ENCODE peak calls at places on chromosomes 6 and 20, in six cellular contexts. One of them, this sample, is unnamed.

GRCh38 chr6:72873438-72873837 is 251.6 kb downstream of the KCNQ5 start:
- DNase-seq in mucosa of gallbladder: no peak
- DNase-seq in caudate nucleus: no peak
- DNase-seq in effector memory CD4-positive, alpha-beta T cell: no peak
- DNase-seq in spleen: no peak
- DNase-seq in HEK293T: no peak
- DNase-seq in this sample: no peak

GRCh38 chr20:23248524-23248923 is 102.1 kb upstream of the NXT1 start:
- DNase-seq in HEK293T: no peak
- DNase-seq in mucosa of gallbladder: no peak
- DNase-seq in effector memory CD4-positive, alpha-beta T cell: no peak
- DNase-seq in spleen: no peak
- DNase-seq in caudate nucleus: no peak
- DNase-seq in this sample: no peak

GRCh38 chr6:133707456-133707855 is 181.5 kb upstream of the TCF21 start:
- DNase-seq in effector memory CD4-positive, alpha-beta T cell: no peak
- DNase-seq in caudate nucleus: no peak
- DNase-seq in mucosa of gallbladder: no peak
- DNase-seq in spleen: no peak
- DNase-seq in HEK293T: no peak
- DNase-seq in this sample: no peak

GRCh38 chr6:125952764-125953501 is 3.6 kb upstream of the HINT3 start:
- DNase-seq in effector memory CD4-positive, alpha-beta T cell: no peak
- DNase-seq in mucosa of gallbladder: no peak
- DNase-seq in spleen: peak; percentile 71
- DNase-seq in caudate nucleus: no peak
- DNase-seq in HEK293T: no peak
- DNase-seq in this sample: peak; percentile 25

GRCh38 chr6:4768815-4769214 is 7.4 kb upstream of the CDYL start:
- DNase-seq in effector memory CD4-positive, alpha-beta T cell: no peak
- DNase-seq in caudate nucleus: no peak
- DNase-seq in HEK293T: no peak
- DNase-seq in mucosa of gallbladder: no peak
- DNase-seq in spleen: no peak
- DNase-seq in this sample: no peak

GRCh38 chr6:169169375-169169774 is 84.3 kb downstream of the THBS2 start:
- DNase-seq in spleen: no peak
- DNase-seq in HEK293T: no peak
- DNase-seq in mucosa of gallbladder: no peak
- DNase-seq in effector memory CD4-positive, alpha-beta T cell: no peak
- DNase-seq in caudate nucleus: no peak
- DNase-seq in this sample: no peak

GRCh38 chr6:69894578-69895347 is 28.4 kb downstream of the COL19A1 start:
- DNase-seq in HEK293T: no peak
- DNase-seq in spleen: no peak
- DNase-seq in caudate nucleus: no peak
- DNase-seq in mucosa of gallbladder: no peak
- DNase-seq in effector memory CD4-positive, alpha-beta T cell: no peak
- DNase-seq in this sample: no peak

GRCh38 chr6:154410619-154411044 is 54.0 kb upstream of the IPCEF1 start:
- DNase-seq in caudate nucleus: no peak
- DNase-seq in HEK293T: peak; percentile 59
- DNase-seq in spleen: no peak
- DNase-seq in effector memory CD4-positive, alpha-beta T cell: no peak
- DNase-seq in mucosa of gallbladder: peak; percentile 52
- DNase-seq in this sample: peak; percentile 68

GRCh38 chr6:5053038-5053437 is 32.1 kb upstream of the PPP1R3G start:
- DNase-seq in spleen: no peak
- DNase-seq in mucosa of gallbladder: no peak
- DNase-seq in effector memory CD4-positive, alpha-beta T cell: no peak
- DNase-seq in caudate nucleus: no peak
- DNase-seq in HEK293T: no peak
- DNase-seq in this sample: no peak

GRCh38 chr20:20664795-20665194 is 47.6 kb downstream of the RALGAPA2 start:
- DNase-seq in spleen: no peak
- DNase-seq in mucosa of gallbladder: no peak
- DNase-seq in HEK293T: peak; percentile 39
- DNase-seq in caudate nucleus: no peak
- DNase-seq in effector memory CD4-positive, alpha-beta T cell: no peak
- DNase-seq in this sample: peak; percentile 22

GRCh38 chr6:20354366-20354765 is 47.3 kb upstream of the E2F3 start:
- DNase-seq in mucosa of gallbladder: no peak
- DNase-seq in spleen: no peak
- DNase-seq in HEK293T: no peak
- DNase-seq in effector memory CD4-positive, alpha-beta T cell: no peak
- DNase-seq in caudate nucleus: no peak
- DNase-seq in this sample: no peak

GRCh38 chr20:31968299-31969126 is 562 bp downstream of the XKR7 start:
- DNase-seq in spleen: peak; percentile 92
- DNase-seq in HEK293T: peak; percentile 93
- DNase-seq in caudate nucleus: peak; percentile 40
- DNase-seq in mucosa of gallbladder: peak; percentile 71
- DNase-seq in effector memory CD4-positive, alpha-beta T cell: peak; percentile 57
- DNase-seq in this sample: peak; percentile 83

GRCh38 chr20:3404402-3404801 is 3.1 kb downstream of the DNAAF9 start:
- DNase-seq in HEK293T: no peak
- DNase-seq in effector memory CD4-positive, alpha-beta T cell: no peak
- DNase-seq in caudate nucleus: no peak
- DNase-seq in mucosa of gallbladder: no peak
- DNase-seq in spleen: no peak
- DNase-seq in this sample: no peak

GRCh38 chr6:128918886-128919285 is 35.9 kb downstream of the LAMA2 start:
- DNase-seq in mucosa of gallbladder: no peak
- DNase-seq in caudate nucleus: no peak
- DNase-seq in effector memory CD4-positive, alpha-beta T cell: no peak
- DNase-seq in HEK293T: no peak
- DNase-seq in spleen: no peak
- DNase-seq in this sample: no peak

GRCh38 chr6:35710241-35710847 is 21.6 kb upstream of the FKBP5 start:
- DNase-seq in mucosa of gallbladder: no peak
- DNase-seq in caudate nucleus: no peak
- DNase-seq in effector memory CD4-positive, alpha-beta T cell: no peak
- DNase-seq in spleen: no peak
- DNase-seq in HEK293T: no peak
- DNase-seq in this sample: no peak

GRCh38 chr6:121876721-121877120 is 441.3 kb downstream of the GJA1 start:
- DNase-seq in spleen: no peak
- DNase-seq in mucosa of gallbladder: no peak
- DNase-seq in effector memory CD4-positive, alpha-beta T cell: no peak
- DNase-seq in caudate nucleus: no peak
- DNase-seq in HEK293T: no peak
- DNase-seq in this sample: no peak

GRCh38 chr6:118876201-118876600 is 17.8 kb upstream of the ASF1A start:
- DNase-seq in mucosa of gallbladder: no peak
- DNase-seq in HEK293T: no peak
- DNase-seq in spleen: no peak
- DNase-seq in caudate nucleus: no peak
- DNase-seq in effector memory CD4-positive, alpha-beta T cell: no peak
- DNase-seq in this sample: no peak

GRCh38 chr20:50561379-50562078 is 51.3 kb downstream of the PTPN1 start:
- DNase-seq in HEK293T: peak; percentile 26
- DNase-seq in mucosa of gallbladder: no peak
- DNase-seq in effector memory CD4-positive, alpha-beta T cell: no peak
- DNase-seq in caudate nucleus: peak; percentile 37
- DNase-seq in spleen: no peak
- DNase-seq in this sample: no peak

GRCh38 chr6:165913676-165914570 is 250.9 kb upstream of the PDE10A start:
- DNase-seq in mucosa of gallbladder: no peak
- DNase-seq in HEK293T: no peak
- DNase-seq in spleen: no peak
- DNase-seq in caudate nucleus: no peak
- DNase-seq in effector memory CD4-positive, alpha-beta T cell: no peak
- DNase-seq in this sample: no peak

GRCh38 chr6:25248100-25248499 is 31.1 kb upstream of the CARMIL1 start:
- DNase-seq in effector memory CD4-positive, alpha-beta T cell: no peak
- DNase-seq in HEK293T: no peak
- DNase-seq in spleen: no peak
- DNase-seq in caudate nucleus: no peak
- DNase-seq in mucosa of gallbladder: no peak
- DNase-seq in this sample: no peak

GRCh38 chr20:35988910-35989463 is 20.6 kb downstream of the CNBD2 start:
- DNase-seq in effector memory CD4-positive, alpha-beta T cell: no peak
- DNase-seq in caudate nucleus: no peak
- DNase-seq in HEK293T: no peak
- DNase-seq in spleen: no peak
- DNase-seq in mucosa of gallbladder: no peak
- DNase-seq in this sample: no peak

GRCh38 chr6:13472976-13473645 is 14.3 kb downstream of the GFOD1 start:
- DNase-seq in caudate nucleus: no peak
- DNase-seq in spleen: no peak
- DNase-seq in HEK293T: no peak
- DNase-seq in mucosa of gallbladder: no peak
- DNase-seq in effector memory CD4-positive, alpha-beta T cell: no peak
- DNase-seq in this sample: no peak

GRCh38 chr6:142872376-142872775 is 72.6 kb downstream of the HIVEP2 start:
- DNase-seq in mucosa of gallbladder: peak; percentile 30
- DNase-seq in effector memory CD4-positive, alpha-beta T cell: no peak
- DNase-seq in HEK293T: no peak
- DNase-seq in caudate nucleus: no peak
- DNase-seq in spleen: no peak
- DNase-seq in this sample: no peak

GRCh38 chr20:51470907-51471411 is 71.6 kb downstream of the NFATC2 start:
- DNase-seq in HEK293T: no peak
- DNase-seq in mucosa of gallbladder: no peak
- DNase-seq in caudate nucleus: no peak
- DNase-seq in effector memory CD4-positive, alpha-beta T cell: no peak
- DNase-seq in spleen: peak; percentile 19
- DNase-seq in this sample: no peak

GRCh38 chr20:13525225-13525940 is 113.3 kb downstream of the TASP1 start:
- DNase-seq in caudate nucleus: no peak
- DNase-seq in spleen: no peak
- DNase-seq in effector memory CD4-positive, alpha-beta T cell: no peak
- DNase-seq in mucosa of gallbladder: no peak
- DNase-seq in HEK293T: no peak
- DNase-seq in this sample: no peak

GRCh38 chr6:150867117-150867516 is 1.6 kb downstream of the MTHFD1L start:
- DNase-seq in HEK293T: no peak
- DNase-seq in spleen: no peak
- DNase-seq in effector memory CD4-positive, alpha-beta T cell: no peak
- DNase-seq in caudate nucleus: no peak
- DNase-seq in mucosa of gallbladder: no peak
- DNase-seq in this sample: no peak

GRCh38 chr6:16503919-16504554 is 257.2 kb downstream of the ATXN1 start:
- DNase-seq in mucosa of gallbladder: no peak
- DNase-seq in HEK293T: no peak
- DNase-seq in spleen: no peak
- DNase-seq in effector memory CD4-positive, alpha-beta T cell: no peak
- DNase-seq in caudate nucleus: no peak
- DNase-seq in this sample: no peak

GRCh38 chr6:89368107-89368506 is 15.6 kb upstream of the UBE2J1 start:
- DNase-seq in effector memory CD4-positive, alpha-beta T cell: peak; percentile 11
- DNase-seq in caudate nucleus: peak; percentile 56
- DNase-seq in mucosa of gallbladder: peak; percentile 69
- DNase-seq in HEK293T: peak; percentile 72
- DNase-seq in spleen: no peak
- DNase-seq in this sample: peak; percentile 82

GRCh38 chr6:2817778-2818443 is 23.8 kb downstream of the SERPINB1 start:
- DNase-seq in mucosa of gallbladder: no peak
- DNase-seq in caudate nucleus: no peak
- DNase-seq in spleen: no peak
- DNase-seq in HEK293T: no peak
- DNase-seq in effector memory CD4-positive, alpha-beta T cell: no peak
- DNase-seq in this sample: no peak

GRCh38 chr6:72619883-72620696 is 1.8 kb upstream of the KCNQ5 start:
- DNase-seq in effector memory CD4-positive, alpha-beta T cell: peak; percentile 18
- DNase-seq in HEK293T: no peak
- DNase-seq in mucosa of gallbladder: peak; percentile 15
- DNase-seq in spleen: peak; percentile 89
- DNase-seq in caudate nucleus: peak; percentile 92
- DNase-seq in this sample: peak; percentile 52

GRCh38 chr20:56247954-56248782 is at the start of gene MC3R:
- DNase-seq in HEK293T: peak; percentile 53
- DNase-seq in effector memory CD4-positive, alpha-beta T cell: no peak
- DNase-seq in mucosa of gallbladder: peak; percentile 47
- DNase-seq in spleen: no peak
- DNase-seq in caudate nucleus: peak; percentile 32
- DNase-seq in this sample: peak; percentile 76

GRCh38 chr20:31573555-31574295 is 31.4 kb upstream of the ID1 start:
- DNase-seq in HEK293T: no peak
- DNase-seq in spleen: peak; percentile 77
- DNase-seq in effector memory CD4-positive, alpha-beta T cell: no peak
- DNase-seq in mucosa of gallbladder: no peak
- DNase-seq in caudate nucleus: no peak
- DNase-seq in this sample: no peak

GRCh38 chr20:57013221-57013620 is 253.2 kb downstream of the BMP7 start:
- DNase-seq in mucosa of gallbladder: no peak
- DNase-seq in spleen: no peak
- DNase-seq in caudate nucleus: no peak
- DNase-seq in HEK293T: no peak
- DNase-seq in effector memory CD4-positive, alpha-beta T cell: no peak
- DNase-seq in this sample: no peak

GRCh38 chr6:58419321-58419720 is 1101.9 kb downstream of the PRIM2 start:
- DNase-seq in mucosa of gallbladder: no peak
- DNase-seq in effector memory CD4-positive, alpha-beta T cell: no peak
- DNase-seq in HEK293T: no peak
- DNase-seq in caudate nucleus: no peak
- DNase-seq in spleen: no peak
- DNase-seq in this sample: no peak

GRCh38 chr20:44489931-44490330 is 14.3 kb downstream of the TTPAL start:
- DNase-seq in effector memory CD4-positive, alpha-beta T cell: no peak
- DNase-seq in mucosa of gallbladder: no peak
- DNase-seq in caudate nucleus: no peak
- DNase-seq in HEK293T: no peak
- DNase-seq in spleen: no peak
- DNase-seq in this sample: no peak

GRCh38 chr6:20367716-20368485 is 33.8 kb upstream of the E2F3 start:
- DNase-seq in spleen: no peak
- DNase-seq in caudate nucleus: peak; percentile 29
- DNase-seq in mucosa of gallbladder: no peak
- DNase-seq in HEK293T: no peak
- DNase-seq in effector memory CD4-positive, alpha-beta T cell: no peak
- DNase-seq in this sample: no peak

GRCh38 chr6:37074053-37074827 is 68.8 kb downstream of the FGD2 start:
- DNase-seq in effector memory CD4-positive, alpha-beta T cell: no peak
- DNase-seq in mucosa of gallbladder: no peak
- DNase-seq in HEK293T: no peak
- DNase-seq in caudate nucleus: no peak
- DNase-seq in spleen: no peak
- DNase-seq in this sample: no peak

This sample was measured in testis.